ENCODE peak calls at places on chromosomes 7 and 10, in four cellular contexts. One of them, this sample, is unnamed.

GRCh38 chr7:102287465-102288146 is 938 bp downstream of the SH2B2 start:
- DNase-seq in lower lobe of right lung: peak; percentile 63
- DNase-seq in PC-3: peak; percentile 35
- DNase-seq in hepatocyte: no peak
- DNase-seq in this sample: no peak

GRCh38 chr7:2717905-2718702 is 30.1 kb downstream of the AMZ1 start:
- DNase-seq in lower lobe of right lung: no peak
- DNase-seq in hepatocyte: no peak
- DNase-seq in PC-3: no peak
- DNase-seq in this sample: no peak

GRCh38 chr7:35617076-35617475 is 77.9 kb downstream of the HERPUD2 start:
- DNase-seq in hepatocyte: no peak
- DNase-seq in PC-3: no peak
- DNase-seq in lower lobe of right lung: no peak
- DNase-seq in this sample: no peak

GRCh38 chr10:132308588-132309451 is 1.1 kb upstream of the STK32C start:
- DNase-seq in PC-3: no peak
- DNase-seq in hepatocyte: no peak
- DNase-seq in lower lobe of right lung: peak; percentile 59
- DNase-seq in this sample: no peak

GRCh38 chr10:107141539-107142061 is 22.9 kb downstream of the SORCS1 start:
- DNase-seq in lower lobe of right lung: no peak
- DNase-seq in hepatocyte: no peak
- DNase-seq in PC-3: no peak
- DNase-seq in this sample: no peak

GRCh38 chr10:71727429-71728217 is 8.0 kb upstream of the C10orf105 start:
- DNase-seq in PC-3: peak; percentile 18
- DNase-seq in lower lobe of right lung: peak; percentile 74
- DNase-seq in hepatocyte: peak; percentile 50
- DNase-seq in this sample: no peak

GRCh38 chr10:23081891-23082290 is 13.5 kb upstream of the MSRB2 start:
- DNase-seq in hepatocyte: no peak
- DNase-seq in lower lobe of right lung: no peak
- DNase-seq in PC-3: peak; percentile 38
- DNase-seq in this sample: no peak

GRCh38 chr7:150999497-151000225 is 8.8 kb downstream of the NOS3 start:
- DNase-seq in PC-3: no peak
- DNase-seq in lower lobe of right lung: no peak
- DNase-seq in hepatocyte: no peak
- DNase-seq in this sample: no peak

GRCh38 chr7:44268671-44269070 is 56.7 kb downstream of the CAMK2B start:
- DNase-seq in PC-3: no peak
- DNase-seq in hepatocyte: no peak
- DNase-seq in lower lobe of right lung: no peak
- DNase-seq in this sample: no peak

GRCh38 chr7:105760549-105761447 is 115.6 kb downstream of the ATXN7L1 start:
- DNase-seq in PC-3: no peak
- DNase-seq in lower lobe of right lung: no peak
- DNase-seq in hepatocyte: no peak
- DNase-seq in this sample: no peak

GRCh38 chr10:29807407-29807806 is 172.6 kb upstream of the SVIL start:
- DNase-seq in PC-3: peak; percentile 65
- DNase-seq in lower lobe of right lung: no peak
- DNase-seq in hepatocyte: no peak
- DNase-seq in this sample: no peak

GRCh38 chr7:1694981-1695511 is 25.0 kb downstream of the ELFN1 start:
- DNase-seq in lower lobe of right lung: peak; percentile 34
- DNase-seq in PC-3: no peak
- DNase-seq in hepatocyte: no peak
- DNase-seq in this sample: no peak

GRCh38 chr7:70698219-70698832 is 433.6 kb upstream of the GALNT17 start:
- DNase-seq in PC-3: peak; percentile 50
- DNase-seq in lower lobe of right lung: no peak
- DNase-seq in hepatocyte: peak; percentile 67
- DNase-seq in this sample: no peak

GRCh38 chr7:108630002-108630401 is 60.3 kb downstream of the DNAJB9 start:
- DNase-seq in PC-3: no peak
- DNase-seq in lower lobe of right lung: no peak
- DNase-seq in hepatocyte: peak; percentile 45
- DNase-seq in this sample: no peak

GRCh38 chr7:142854505-142855400 is at the start of gene EPHB6:
- DNase-seq in hepatocyte: peak; percentile 84
- DNase-seq in lower lobe of right lung: peak; percentile 83
- DNase-seq in PC-3: peak; percentile 77
- DNase-seq in this sample: no peak

GRCh38 chr10:97138777-97139317 is 46.9 kb downstream of the SLIT1 start:
- DNase-seq in lower lobe of right lung: no peak
- DNase-seq in hepatocyte: no peak
- DNase-seq in PC-3: no peak
- DNase-seq in this sample: no peak

GRCh38 chr10:599767-600166 is 89.7 kb downstream of the DIP2C start:
- DNase-seq in PC-3: no peak
- DNase-seq in hepatocyte: no peak
- DNase-seq in lower lobe of right lung: no peak
- DNase-seq in this sample: no peak

GRCh38 chr10:95445223-95445836 is 115.8 kb downstream of the SORBS1 start:
- DNase-seq in PC-3: peak; percentile 85
- DNase-seq in hepatocyte: peak; percentile 37
- DNase-seq in lower lobe of right lung: peak; percentile 64
- DNase-seq in this sample: peak; percentile 60

GRCh38 chr10:29886299-29886698 is 173.1 kb downstream of the JCAD start:
- DNase-seq in PC-3: no peak
- DNase-seq in hepatocyte: no peak
- DNase-seq in lower lobe of right lung: no peak
- DNase-seq in this sample: no peak

DNA sequence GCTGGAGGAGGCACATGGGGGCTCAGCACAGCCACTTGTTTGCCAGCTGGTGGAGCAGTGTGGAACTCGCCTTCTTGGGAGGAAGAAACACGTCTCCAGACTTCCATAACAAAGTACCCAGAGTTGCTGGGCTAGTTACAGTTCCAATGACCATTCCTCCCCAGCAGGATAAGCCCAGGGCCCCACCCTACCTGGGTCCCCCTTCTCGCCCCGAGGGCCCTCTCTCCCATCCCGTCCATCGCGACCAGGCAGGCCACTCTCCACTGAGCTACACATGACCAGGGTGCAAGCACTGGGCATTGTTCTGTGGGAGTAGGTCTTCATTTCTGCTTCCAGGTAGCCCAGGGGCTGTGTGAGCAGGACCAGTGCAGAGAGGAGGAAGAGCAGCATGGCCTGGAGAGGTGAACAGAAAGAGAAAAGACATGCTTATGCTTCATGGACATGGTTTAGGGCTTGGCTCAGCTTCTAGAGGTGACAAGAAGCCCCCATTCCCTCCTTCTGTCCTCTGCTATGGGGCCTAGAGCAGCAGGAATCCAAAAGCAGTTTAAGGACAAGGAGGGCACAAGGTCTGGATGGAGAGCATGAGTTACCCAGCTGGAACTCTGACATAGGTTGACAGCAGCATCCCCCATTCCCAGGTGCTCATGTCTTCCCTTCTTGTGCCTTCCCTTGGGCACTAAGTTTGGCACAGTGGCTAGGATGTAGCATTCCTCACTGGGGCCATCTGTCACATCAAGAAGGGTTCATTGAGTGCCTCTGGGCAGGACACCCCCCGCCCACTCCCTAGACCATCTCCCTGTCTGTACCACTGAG is 2.4 kb downstream of the SFTPD start:
- DNase-seq in lower lobe of right lung: no peak
- DNase-seq in PC-3: no peak
- DNase-seq in hepatocyte: no peak
- DNase-seq in this sample: no peak
- H3K4me3 ChIP-seq in lower lobe of right lung: peak overlapping the region; percentile 49
- H3K4me3 ChIP-seq in PC-3: no peak overlapping the region
- H3K4me3 ChIP-seq in hepatocyte: no peak overlapping the region
- H3K4me3 ChIP-seq in this sample: no peak overlapping the region

GRCh38 chr10:75616076-75616475 is 184.7 kb downstream of the LRMDA start:
- DNase-seq in hepatocyte: no peak
- DNase-seq in PC-3: no peak
- DNase-seq in lower lobe of right lung: no peak
- DNase-seq in this sample: no peak
- H3K4me3 ChIP-seq in hepatocyte: no peak overlapping the region
- H3K4me3 ChIP-seq in PC-3: no peak overlapping the region
- H3K4me3 ChIP-seq in lower lobe of right lung: no peak overlapping the region
- H3K4me3 ChIP-seq in this sample: no peak overlapping the region

GRCh38 chr10:101214446-101215396 is 14.5 kb downstream of the LBX1 start:
- DNase-seq in PC-3: peak; percentile 73
- DNase-seq in hepatocyte: peak; percentile 84
- DNase-seq in lower lobe of right lung: peak; percentile 68
- DNase-seq in this sample: no peak
- H3K4me3 ChIP-seq in PC-3: peak overlapping the region; percentile 63
- H3K4me3 ChIP-seq in hepatocyte: no peak overlapping the region
- H3K4me3 ChIP-seq in lower lobe of right lung: no peak overlapping the region
- H3K4me3 ChIP-seq in this sample: peak overlapping the region; percentile 44

GRCh38 chr10:24119919-24120318 is 89.0 kb upstream of the KIAA1217 start:
- DNase-seq in PC-3: no peak
- DNase-seq in lower lobe of right lung: no peak
- DNase-seq in hepatocyte: no peak
- DNase-seq in this sample: no peak
- H3K4me3 ChIP-seq in PC-3: no peak overlapping the region
- H3K4me3 ChIP-seq in lower lobe of right lung: peak overlapping the region; percentile 39
- H3K4me3 ChIP-seq in hepatocyte: no peak overlapping the region
- H3K4me3 ChIP-seq in this sample: no peak overlapping the region

DNA sequence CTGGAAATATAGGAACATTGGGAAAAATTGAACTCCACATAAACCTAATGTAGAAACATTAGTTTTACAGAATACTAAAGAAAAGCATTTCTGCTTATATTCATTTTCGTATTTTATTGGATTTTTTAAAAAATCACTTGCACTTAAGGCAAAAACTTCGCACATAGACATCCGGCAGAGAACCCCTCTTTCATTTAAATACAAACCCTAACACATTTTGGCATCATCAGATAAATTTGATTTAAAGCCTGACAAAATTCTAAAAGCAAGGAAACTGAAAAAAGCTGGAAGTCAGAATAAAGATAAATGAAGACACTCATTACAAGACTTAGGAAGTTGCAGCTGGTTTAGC is 396 bp upstream of the EXOC4 start:
- DNase-seq in PC-3: no peak
- DNase-seq in hepatocyte: no peak
- DNase-seq in lower lobe of right lung: no peak
- DNase-seq in this sample: no peak
- H3K4me3 ChIP-seq in PC-3: peak overlapping the region; percentile 99
- H3K4me3 ChIP-seq in hepatocyte: no peak overlapping the region
- H3K4me3 ChIP-seq in lower lobe of right lung: no peak overlapping the region
- H3K4me3 ChIP-seq in this sample: peak overlapping the region; percentile 94

GRCh38 chr10:47331954-47332353 is 9.7 kb downstream of the GDF2 start:
- DNase-seq in hepatocyte: no peak
- DNase-seq in PC-3: no peak
- DNase-seq in lower lobe of right lung: no peak
- DNase-seq in this sample: no peak

GRCh38 chr10:47331491-47331890 is 9.2 kb downstream of the GDF2 start:
- DNase-seq in lower lobe of right lung: no peak
- DNase-seq in PC-3: no peak
- DNase-seq in hepatocyte: no peak
- DNase-seq in this sample: no peak

GRCh38 chr10:47333532-47333931 is 11.3 kb downstream of the GDF2 start:
- DNase-seq in lower lobe of right lung: no peak
- DNase-seq in PC-3: no peak
- DNase-seq in hepatocyte: no peak
- DNase-seq in this sample: no peak

GRCh38 chr10:47332946-47333345 is 10.7 kb downstream of the GDF2 start:
- DNase-seq in lower lobe of right lung: no peak
- DNase-seq in PC-3: no peak
- DNase-seq in hepatocyte: no peak
- DNase-seq in this sample: no peak

DNA sequence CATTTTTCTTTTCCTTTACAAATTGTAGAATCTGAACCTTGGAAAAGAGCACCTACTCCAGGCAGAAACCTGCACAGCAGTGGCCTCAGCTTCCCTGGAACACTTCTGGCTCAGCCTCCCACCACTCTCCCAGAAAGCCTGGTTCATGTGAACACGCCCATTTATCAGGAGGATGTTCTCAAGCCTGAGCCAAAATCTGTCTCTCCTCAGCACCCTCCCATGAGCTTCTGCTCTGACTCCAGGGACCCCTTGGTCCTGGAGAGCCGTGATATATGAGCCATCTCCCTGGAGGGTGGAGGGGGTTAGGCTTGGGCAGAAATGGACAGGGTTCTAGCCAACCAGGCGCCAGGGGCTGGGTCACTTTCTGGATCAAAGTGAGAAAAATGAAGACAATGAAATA is 10.1 kb downstream of the GDF2 start:
- DNase-seq in hepatocyte: no peak
- DNase-seq in lower lobe of right lung: no peak
- DNase-seq in PC-3: no peak
- DNase-seq in this sample: no peak
- H3K4me3 ChIP-seq in hepatocyte: no peak overlapping the region
- H3K4me3 ChIP-seq in lower lobe of right lung: no peak overlapping the region
- H3K4me3 ChIP-seq in PC-3: no peak overlapping the region
- H3K4me3 ChIP-seq in this sample: no peak overlapping the region

GRCh38 chr7:513521-514166 is 6.0 kb downstream of the PDGFA start:
- DNase-seq in hepatocyte: no peak
- DNase-seq in PC-3: peak; percentile 9
- DNase-seq in lower lobe of right lung: no peak
- DNase-seq in this sample: no peak

GRCh38 chr7:515628-516027 is 4.0 kb downstream of the PDGFA start:
- DNase-seq in lower lobe of right lung: no peak
- DNase-seq in hepatocyte: no peak
- DNase-seq in PC-3: no peak
- DNase-seq in this sample: no peak

GRCh38 chr7:514242-514641 is 5.4 kb downstream of the PDGFA start:
- DNase-seq in lower lobe of right lung: no peak
- DNase-seq in hepatocyte: no peak
- DNase-seq in PC-3: no peak
- DNase-seq in this sample: no peak

GRCh38 chr7:516216-516605 is 3.4 kb downstream of the PDGFA start:
- DNase-seq in lower lobe of right lung: no peak
- DNase-seq in PC-3: no peak
- DNase-seq in hepatocyte: no peak
- DNase-seq in this sample: no peak

DNA sequence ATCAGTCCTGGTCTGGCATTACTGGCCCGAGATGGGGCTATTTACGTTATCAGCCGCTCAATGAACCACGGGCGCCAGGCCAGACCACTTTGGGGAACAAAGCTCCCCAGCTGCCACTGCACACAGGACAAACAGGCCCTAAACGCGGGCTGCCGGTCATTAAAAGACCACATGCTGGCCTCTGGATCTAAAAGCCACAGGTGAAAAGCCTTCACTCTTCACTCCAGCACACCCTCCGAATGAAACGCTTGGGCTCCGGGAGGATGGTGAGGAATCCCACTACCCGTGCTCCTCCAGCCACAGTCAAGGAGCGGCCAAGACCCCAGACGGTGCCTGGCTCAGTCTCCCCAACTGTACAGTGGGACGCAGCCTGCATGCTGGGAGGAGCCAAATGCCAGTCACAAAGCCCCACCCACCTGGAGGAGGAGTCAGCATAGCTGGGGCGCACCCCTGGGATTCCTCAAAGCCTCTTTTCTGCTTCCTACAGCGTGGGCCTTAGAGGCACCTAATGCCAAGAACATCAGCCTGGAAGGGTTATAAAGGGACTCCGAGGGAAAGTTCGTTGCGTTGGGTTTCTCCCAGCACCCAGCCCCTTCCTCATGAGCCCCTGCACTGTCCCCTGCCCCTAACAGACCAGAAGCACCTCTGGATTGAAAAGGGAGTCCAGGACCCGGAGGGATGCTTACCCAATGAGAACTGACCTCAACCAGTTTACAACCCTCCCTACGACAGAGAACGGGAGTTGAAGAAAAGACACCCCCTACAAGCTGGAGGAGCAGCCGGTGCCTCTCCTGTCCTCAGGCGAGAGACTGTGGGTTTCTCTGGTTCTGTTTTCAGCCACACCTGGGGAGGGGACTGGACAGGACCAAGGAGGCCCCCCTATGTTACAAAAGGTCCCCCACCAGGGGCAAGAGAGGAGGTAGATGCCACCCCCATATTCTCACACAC is 4.7 kb downstream of the PDGFA start:
- DNase-seq in hepatocyte: no peak
- DNase-seq in lower lobe of right lung: no peak
- DNase-seq in PC-3: no peak
- DNase-seq in this sample: no peak
- H3K4me3 ChIP-seq in hepatocyte: no peak overlapping the region
- H3K4me3 ChIP-seq in lower lobe of right lung: no peak overlapping the region
- H3K4me3 ChIP-seq in PC-3: no peak overlapping the region
- H3K4me3 ChIP-seq in this sample: peak overlapping the region; percentile 100

This sample was measured in thoracic aorta.